ENCODE peak calls at places on chromosomes 6 and 20, in seven cellular contexts. P, B, Z, Q, X, U and T are unnamed samples.

GRCh38 chr6:14638932-14639875 is 521.6 kb downstream of the CD83 start:
- DNase-seq in P (no peak), B (no peak), Z (no peak), Q (no peak), X (peak), U (no peak), T (no peak)

GRCh38 chr20:46128310-46129151 is 10.4 kb downstream of the CD40 start:
- DNase-seq in P (peak), B (no peak), Z (no peak), Q (no peak), X (no peak), U (no peak), T (no peak)

GRCh38 chr6:113894712-113895674 is 37.8 kb downstream of the MARCKS start:
- DNase-seq in P (no peak), B (no peak), Z (no peak), Q (no peak), X (peak), U (no peak), T (no peak)

GRCh38 chr20:39269031-39269461 is 306.9 kb downstream of the DHX35 start:
- DNase-seq in P (peak), B (no peak), Z (peak), Q (no peak), X (peak), U (peak), T (no peak)

GRCh38 chr20:50819344-50819743 is 24.5 kb downstream of the BCAS4 start:
- DNase-seq in P (no peak), B (no peak), Z (no peak), Q (no peak), X (no peak), U (no peak), T (no peak)

GRCh38 chr6:107416179-107416578 is 43.2 kb downstream of the PDSS2 start:
- DNase-seq in P (no peak), B (no peak), Z (no peak), Q (no peak), X (no peak), U (no peak), T (no peak)

GRCh38 chr6:139981066-139981624 is 606.7 kb upstream of the CITED2 start:
- DNase-seq in P (no peak), B (no peak), Z (no peak), Q (no peak), X (no peak), U (no peak), T (no peak)

GRCh38 chr6:136464874-136465273 is 85.3 kb downstream of the MAP7 start:
- DNase-seq in P (no peak), B (no peak), Z (no peak), Q (no peak), X (no peak), U (no peak), T (no peak)

GRCh38 chr6:44590471-44590870 is 203.0 kb downstream of the CDC5L start:
- DNase-seq in P (no peak), B (no peak), Z (no peak), Q (no peak), X (no peak), U (no peak), T (no peak)

GRCh38 chr20:59939052-59939878 is 840 bp downstream of the PPP1R3D start:
- DNase-seq in P (no peak), B (no peak), Z (peak), Q (no peak), X (peak), U (no peak), T (no peak)

GRCh38 chr6:131948692-131949614 is 2.2 kb downstream of the CCN2 start:
- DNase-seq in P (no peak), B (no peak), Z (no peak), Q (peak), X (peak), U (peak), T (peak)

GRCh38 chr6:84687487-84687886 is 76.9 kb downstream of the TBX18 start:
- DNase-seq in P (no peak), B (no peak), Z (no peak), Q (no peak), X (no peak), U (no peak), T (no peak)

GRCh38 chr20:64053841-64054661 is 4.6 kb upstream of the SOX18 start:
- DNase-seq in P (peak), B (no peak), Z (no peak), Q (no peak), X (no peak), U (no peak), T (no peak)

GRCh38 chr6:53664623-53665022 is 933 bp downstream of the KLHL31 start:
- DNase-seq in P (no peak), B (no peak), Z (no peak), Q (no peak), X (no peak), U (no peak), T (no peak)

GRCh38 chr6:166542580-166542912 is 43.9 kb downstream of the RAMACL start:
- DNase-seq in P (no peak), B (no peak), Z (no peak), Q (no peak), X (no peak), U (no peak), T (no peak)

GRCh38 chr20:17640146-17640874 is 41.7 kb downstream of the RRBP1 start:
- DNase-seq in P (no peak), B (no peak), Z (no peak), Q (no peak), X (no peak), U (no peak), T (no peak)

GRCh38 chr6:79127660-79128059 is 49.6 kb upstream of the PHIP start:
- DNase-seq in P (no peak), B (no peak), Z (no peak), Q (no peak), X (no peak), U (no peak), T (no peak)

GRCh38 chr6:158715330-158716311 is 65.8 kb downstream of the SYTL3 start:
- DNase-seq in P (no peak), B (no peak), Z (no peak), Q (no peak), X (no peak), U (no peak), T (no peak)

GRCh38 chr6:158040051-158040803 is 58.6 kb downstream of the SYNJ2 start:
- DNase-seq in P (peak), B (no peak), Z (no peak), Q (peak), X (peak), U (peak), T (peak)

GRCh38 chr6:118501099-118501498 is 47.0 kb upstream of the PLN start:
- DNase-seq in P (no peak), B (no peak), Z (no peak), Q (no peak), X (no peak), U (no peak), T (no peak)

GRCh38 chr6:121767254-121767653 is 331.8 kb downstream of the GJA1 start:
- DNase-seq in P (no peak), B (no peak), Z (no peak), Q (no peak), X (no peak), U (no peak), T (no peak)

GRCh38 chr6:41785689-41786450 is 1.6 kb upstream of the TOMM6 start:
- DNase-seq in P (no peak), B (no peak), Z (no peak), Q (no peak), X (no peak), U (no peak), T (no peak)

GRCh38 chr6:167130712-167131684 is 8.1 kb downstream of the CCR6 start:
- DNase-seq in P (no peak), B (no peak), Z (no peak), Q (no peak), X (no peak), U (no peak), T (no peak)

GRCh38 chr6:36423101-36423824 is 19.4 kb downstream of the PXT1 start:
- DNase-seq in P (peak), B (peak), Z (peak), Q (peak), X (peak), U (peak), T (peak)

GRCh38 chr20:58150772-58151171 is 77.7 kb downstream of the ANKRD60 start:
- DNase-seq in P (no peak), B (no peak), Z (no peak), Q (no peak), X (no peak), U (no peak), T (no peak)

GRCh38 chr20:12824353-12824752 is 184.4 kb upstream of the SPTLC3 start:
- DNase-seq in P (no peak), B (no peak), Z (no peak), Q (no peak), X (no peak), U (no peak), T (no peak)
- H3K4me3 ChIP-seq in P (no peak), B (no peak), Z (no peak), Q (no peak), X (no peak), U (no peak), T (no peak)

GRCh38 chr6:134315189-134315588 is 2.7 kb downstream of the SGK1 start:
- DNase-seq in P (no peak), B (no peak), Z (no peak), Q (no peak), X (no peak), U (no peak), T (no peak)

GRCh38 chr6:134316733-134317431 is 1.0 kb downstream of the SGK1 start:
- DNase-seq in P (no peak), B (no peak), Z (no peak), Q (no peak), X (no peak), U (no peak), T (no peak)

GRCh38 chr6:134314236-134314821 is 3.6 kb downstream of the SGK1 start:
- DNase-seq in P (no peak), B (no peak), Z (no peak), Q (no peak), X (no peak), U (no peak), T (no peak)

GRCh38 chr6:134317471-134318131 is at the start of gene SGK1:
- DNase-seq in P (no peak), B (no peak), Z (peak), Q (no peak), X (peak), U (peak), T (no peak)

GRCh38 chr6:134315974-134316391 is 1.9 kb downstream of the SGK1 start:
- DNase-seq in P (no peak), B (no peak), Z (no peak), Q (no peak), X (no peak), U (no peak), T (no peak)
- H3K4me3 ChIP-seq in P (no peak), B (no peak), Z (no peak), Q (no peak), X (no peak), U (no peak), T (no peak)

GRCh38 chr6:12064125-12064524 is 52.0 kb downstream of the HIVEP1 start:
- DNase-seq in P (no peak), B (no peak), Z (no peak), Q (peak), X (peak), U (no peak), T (peak)

GRCh38 chr6:12062605-12063004 is 50.5 kb downstream of the HIVEP1 start:
- DNase-seq in P (no peak), B (no peak), Z (no peak), Q (no peak), X (no peak), U (no peak), T (no peak)

GRCh38 chr6:12066297-12066696 is 54.2 kb downstream of the HIVEP1 start:
- DNase-seq in P (no peak), B (no peak), Z (no peak), Q (no peak), X (peak), U (no peak), T (no peak)

GRCh38 chr6:12064538-12064937 is 52.4 kb downstream of the HIVEP1 start:
- DNase-seq in P (no peak), B (no peak), Z (no peak), Q (no peak), X (no peak), U (no peak), T (no peak)

DNA sequence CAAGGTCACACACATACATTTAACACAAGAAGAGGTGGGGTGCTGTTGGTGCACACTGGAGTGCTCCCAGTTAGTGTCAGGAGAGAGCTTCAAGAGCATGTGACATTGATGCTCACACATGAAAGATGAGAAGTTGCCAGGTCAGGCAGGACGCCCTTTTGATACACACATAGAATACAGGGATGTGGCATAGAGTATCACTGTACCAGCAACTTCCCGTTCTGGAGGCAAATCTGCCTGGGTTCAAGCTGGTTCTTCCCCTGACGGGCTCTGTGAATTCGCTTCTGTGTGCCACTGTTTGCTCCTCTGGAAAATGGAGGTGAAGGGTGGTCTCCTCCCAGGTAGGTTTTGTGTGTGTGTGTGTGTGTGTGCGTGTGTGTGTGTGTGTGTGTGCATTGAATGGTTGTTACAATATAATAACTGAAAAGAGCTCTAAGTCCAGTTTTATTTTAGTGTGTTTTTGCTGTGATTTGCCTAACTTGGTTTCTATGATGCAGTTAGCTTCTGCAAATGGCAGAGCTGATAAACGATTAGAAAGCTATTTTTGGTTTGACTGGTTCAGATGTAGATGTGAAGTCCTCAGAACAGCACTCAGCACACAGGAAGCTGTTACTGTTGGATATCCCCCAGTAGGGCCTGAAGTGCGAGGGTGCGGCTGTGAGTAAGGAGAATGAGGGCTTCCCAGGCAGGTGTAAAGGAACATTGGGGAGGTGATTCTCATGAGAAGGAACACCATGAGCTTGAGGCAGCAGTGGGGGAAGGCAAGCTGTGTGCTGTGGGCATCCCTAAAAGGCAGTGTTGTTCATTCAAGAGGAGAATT is 53.4 kb downstream of the HIVEP1 start:
- DNase-seq in P (no peak), B (no peak), Z (peak), Q (no peak), X (no peak), U (no peak), T (no peak)
- H3K4me3 ChIP-seq in P (no peak), B (no peak), Z (no peak), Q (no peak), X (no peak), U (no peak), T (no peak)

GRCh38 chr20:13996265-13996664 is 949 bp downstream of the MACROD2 start:
- DNase-seq in P (peak), B (no peak), Z (no peak), Q (no peak), X (no peak), U (no peak), T (no peak)
- H3K4me3 ChIP-seq in P (peak), B (no peak), Z (no peak), Q (no peak), X (peak), U (peak), T (peak)

GRCh38 chr20:62711703-62712101 is 3.1 kb downstream of the NTSR1 start:
- DNase-seq in P (no peak), B (no peak), Z (no peak), Q (no peak), X (no peak), U (no peak), T (no peak)
- H3K4me3 ChIP-seq in P (no peak), B (no peak), Z (no peak), Q (no peak), X (no peak), U (no peak), T (no peak)

GRCh38 chr6:112054520-112055160 is 736 bp downstream of the CCN6 start:
- DNase-seq in P (no peak), B (no peak), Z (no peak), Q (no peak), X (no peak), U (peak), T (no peak)

GRCh38 chr6:112049996-112050395 is 3.9 kb upstream of the CCN6 start:
- DNase-seq in P (no peak), B (no peak), Z (no peak), Q (no peak), X (no peak), U (no peak), T (no peak)

GRCh38 chr6:112050417-112050816 is 3.5 kb upstream of the CCN6 start:
- DNase-seq in P (no peak), B (no peak), Z (no peak), Q (no peak), X (no peak), U (no peak), T (no peak)

GRCh38 chr6:112058243-112058642 is 4.3 kb downstream of the CCN6 start:
- DNase-seq in P (no peak), B (no peak), Z (no peak), Q (no peak), X (no peak), U (no peak), T (no peak)

DNA sequence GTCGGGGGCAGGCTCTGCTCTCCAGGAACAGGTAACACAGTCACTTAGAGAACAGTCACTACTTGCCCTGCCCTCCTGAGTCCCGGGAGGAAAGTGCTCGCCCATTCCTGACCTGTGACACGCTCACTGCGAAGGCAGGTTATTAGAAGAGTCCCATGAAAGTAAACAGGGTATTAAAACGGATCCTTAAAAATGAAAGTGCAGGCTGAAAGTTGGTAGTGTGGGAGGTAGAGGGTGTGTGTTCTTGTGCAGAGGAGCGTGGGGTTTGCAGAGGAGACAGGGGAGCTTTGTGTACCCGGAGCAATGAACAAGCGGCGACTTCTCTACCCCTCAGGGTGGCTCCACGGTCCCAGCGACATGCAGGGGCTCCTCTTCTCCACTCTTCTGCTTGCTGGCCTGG is at the start of gene CCN6:
- DNase-seq in P (no peak), B (no peak), Z (no peak), Q (no peak), X (no peak), U (peak), T (no peak)
- H3K4me3 ChIP-seq in P (no peak), B (no peak), Z (no peak), Q (no peak), X (no peak), U (peak), T (no peak)